ENCODE peak calls at places on chromosomes 3 and 15, in four cellular contexts. E is HepG2, D is K562, X is SK-N-SH. R is an unnamed sample.

GRCh38 chr3:70982700-70983140 is 600.8 kb downstream of the FOXP1 start:
- DNase-seq in E (no peak), D (no peak), X (no peak), R (peak; percentile 14)

GRCh38 chr3:2810723-2811122 is 299.5 kb downstream of the IL5RA start:
- DNase-seq in E (no peak), D (no peak), X (no peak), R (no peak)

GRCh38 chr15:76336254-76337046 is at the start of gene ISL2:
- DNase-seq in E (peak; percentile 95), D (peak; percentile 97), X (peak; percentile 99), R (peak; percentile 97)

GRCh38 chr3:151328298-151329036 is 882 bp downstream of the P2RY13 start:
- DNase-seq in E (no peak), D (no peak), X (no peak), R (no peak)

GRCh38 chr3:146165370-146165769 is 4.4 kb upstream of the PLOD2 start:
- DNase-seq in E (no peak), D (no peak), X (no peak), R (no peak)

GRCh38 chr3:143234521-143234920 is 115.0 kb downstream of the CHST2 start:
- DNase-seq in E (no peak), D (no peak), X (no peak), R (no peak)

GRCh38 chr3:132788299-132788698 is 66.1 kb upstream of the NPHP3 start:
- DNase-seq in E (no peak), D (no peak), X (no peak), R (no peak)

GRCh38 chr3:492586-493296 is 296.2 kb downstream of the CHL1 start:
- DNase-seq in E (no peak), D (no peak), X (no peak), R (no peak)

GRCh38 chr15:61309236-61310016 is 80.3 kb upstream of the RORA start:
- DNase-seq in E (no peak), D (no peak), X (no peak), R (no peak)

GRCh38 chr15:28861031-28861534 is 12.6 kb upstream of the GOLGA6L7 start:
- DNase-seq in E (no peak), D (no peak), X (no peak), R (no peak)

GRCh38 chr3:37668831-37669610 is 192.7 kb upstream of the CTDSPL start:
- DNase-seq in E (no peak), D (no peak), X (peak; percentile 73), R (no peak)

GRCh38 chr15:75302318-75302717 is 19.7 kb downstream of the GOLGA6D start:
- DNase-seq in E (no peak), D (no peak), X (no peak), R (no peak)

GRCh38 chr3:108100906-108101305 is 10.1 kb upstream of the CD47 start:
- DNase-seq in E (no peak), D (no peak), X (no peak), R (no peak)

GRCh38 chr3:45088543-45088942 is 57.6 kb downstream of the CDCP1 start:
- DNase-seq in E (no peak), D (no peak), X (no peak), R (no peak)

GRCh38 chr3:98765721-98766120 is 2.6 kb downstream of the ST3GAL6 start:
- DNase-seq in E (no peak), D (no peak), X (peak; percentile 33), R (no peak)

GRCh38 chr3:98764692-98765002 is 1.5 kb downstream of the ST3GAL6 start:
- DNase-seq in E (no peak), D (no peak), X (no peak), R (no peak)

GRCh38 chr3:98763814-98764691 is 913 bp downstream of the ST3GAL6 start:
- DNase-seq in E (no peak), D (no peak), X (no peak), R (no peak)

GRCh38 chr3:98761656-98762229 is 1.4 kb upstream of the ST3GAL6 start:
- DNase-seq in E (no peak), D (no peak), X (peak; percentile 25), R (no peak)

GRCh38 chr3:98763076-98763475 is at the start of gene ST3GAL6:
- DNase-seq in E (no peak), D (no peak), X (peak; percentile 40), R (no peak)
- TF ChIP-seq FOXJ3 in E (no peak), D (no peak), X (peak; percentile 22), R (no peak)

GRCh38 chr15:90062023-90062728 is 40.1 kb downstream of the IDH2 start:
- DNase-seq in E (no peak), D (peak; percentile 85), X (no peak), R (peak; percentile 81)
- TF ChIP-seq FOXJ3 in E (no peak), D (no peak), X (no peak), R (no peak)

GRCh38 chr3:157495846-157496245 is 7.4 kb downstream of the VEPH1 start:
- DNase-seq in E (no peak), D (no peak), X (no peak), R (no peak)

GRCh38 chr3:157493627-157494550 is 9.3 kb downstream of the VEPH1 start:
- DNase-seq in E (peak; percentile 28), D (peak; percentile 14), X (peak; percentile 12), R (no peak)

GRCh38 chr3:157491136-157491535 is 12.1 kb downstream of the VEPH1 start:
- DNase-seq in E (no peak), D (no peak), X (no peak), R (no peak)

GRCh38 chr3:157498374-157498773 is 4.8 kb downstream of the VEPH1 start:
- DNase-seq in E (no peak), D (no peak), X (no peak), R (no peak)

GRCh38 chr3:157494581-157495281 is 8.5 kb downstream of the VEPH1 start:
- DNase-seq in E (no peak), D (no peak), X (no peak), R (no peak)
- TF ChIP-seq FOXJ3 in E (no peak), D (no peak), X (no peak), R (no peak)

GRCh38 chr15:58440922-58441321 is 9.1 kb downstream of the LIPC start:
- DNase-seq in E (no peak), D (peak; percentile 58), X (no peak), R (peak; percentile 26)

GRCh38 chr15:58443291-58443690 is 11.5 kb downstream of the LIPC start:
- DNase-seq in E (no peak), D (no peak), X (no peak), R (no peak)

GRCh38 chr15:58440181-58440910 is 8.6 kb downstream of the LIPC start:
- DNase-seq in E (peak; percentile 71), D (no peak), X (no peak), R (no peak)

GRCh38 chr15:58442122-58442521 is 10.3 kb downstream of the LIPC start:
- DNase-seq in E (no peak), D (no peak), X (no peak), R (no peak)

GRCh38 chr15:58441376-58442070 is 9.7 kb downstream of the LIPC start:
- DNase-seq in E (no peak), D (no peak), X (no peak), R (no peak)
- TF ChIP-seq FOXJ3 in E (no peak), D (no peak), X (no peak), R (no peak)

GRCh38 chr3:111747490-111747889 is 111.6 kb upstream of the PHLDB2 start:
- DNase-seq in E (no peak), D (no peak), X (no peak), R (no peak)

GRCh38 chr3:111748132-111748531 is 110.9 kb upstream of the PHLDB2 start:
- DNase-seq in E (no peak), D (no peak), X (no peak), R (no peak)

GRCh38 chr3:111745786-111746185 is 113.3 kb upstream of the PHLDB2 start:
- DNase-seq in E (no peak), D (no peak), X (no peak), R (no peak)

GRCh38 chr3:111746772-111747171 is 112.3 kb upstream of the PHLDB2 start:
- DNase-seq in E (no peak), D (no peak), X (no peak), R (no peak)

GRCh38 chr3:111744611-111745010 is 114.5 kb upstream of the PHLDB2 start:
- DNase-seq in E (no peak), D (no peak), X (no peak), R (no peak)
- TF ChIP-seq FOXJ3 in E (no peak), D (no peak), X (no peak), R (no peak)

DNA sequence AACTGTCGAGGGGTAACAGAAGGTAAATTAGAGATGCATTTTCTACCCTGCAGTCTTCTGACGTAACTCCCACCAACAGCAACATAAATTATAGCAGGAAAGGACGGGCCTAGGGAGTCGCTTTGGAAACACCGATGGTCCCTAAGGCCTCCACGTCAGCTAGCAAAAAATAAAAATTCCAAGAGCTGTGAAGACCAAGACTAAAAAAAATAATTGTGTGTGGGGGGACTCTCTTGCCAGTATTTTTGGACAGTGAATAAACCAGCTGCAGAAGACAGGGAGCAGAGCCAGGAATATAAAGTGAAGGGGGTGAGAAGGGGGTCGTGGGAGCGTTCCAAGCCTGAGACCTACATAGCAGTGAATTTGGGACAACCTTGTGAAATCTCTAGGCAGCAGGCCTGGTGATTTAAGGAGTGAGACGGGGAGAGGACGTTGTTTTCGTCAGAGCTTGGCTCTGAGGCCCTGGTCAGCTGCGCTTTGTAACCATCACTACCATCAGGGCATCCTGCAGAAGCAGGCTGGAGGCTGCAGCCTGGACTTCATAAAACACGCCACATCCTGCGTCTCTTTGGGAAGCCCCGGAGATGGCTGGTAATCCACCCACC is 216.0 kb downstream of the ADAMTS17 start:
- DNase-seq in E (no peak), D (no peak), X (no peak), R (no peak)
- TF ChIP-seq FOXJ3 in E (no peak), D (no peak), X (no peak), R (no peak)

GRCh38 chr15:94175420-94175819 is 55.9 kb upstream of the MCTP2 start:
- DNase-seq in E (no peak), D (no peak), X (no peak), R (no peak)

GRCh38 chr15:94177112-94177511 is 54.2 kb upstream of the MCTP2 start:
- DNase-seq in E (no peak), D (no peak), X (peak; percentile 30), R (no peak)

GRCh38 chr15:94174399-94174802 is 57.0 kb upstream of the MCTP2 start:
- DNase-seq in E (no peak), D (no peak), X (no peak), R (no peak)
- TF ChIP-seq FOXJ3 in E (no peak), D (no peak), X (no peak), R (no peak)

DNA sequence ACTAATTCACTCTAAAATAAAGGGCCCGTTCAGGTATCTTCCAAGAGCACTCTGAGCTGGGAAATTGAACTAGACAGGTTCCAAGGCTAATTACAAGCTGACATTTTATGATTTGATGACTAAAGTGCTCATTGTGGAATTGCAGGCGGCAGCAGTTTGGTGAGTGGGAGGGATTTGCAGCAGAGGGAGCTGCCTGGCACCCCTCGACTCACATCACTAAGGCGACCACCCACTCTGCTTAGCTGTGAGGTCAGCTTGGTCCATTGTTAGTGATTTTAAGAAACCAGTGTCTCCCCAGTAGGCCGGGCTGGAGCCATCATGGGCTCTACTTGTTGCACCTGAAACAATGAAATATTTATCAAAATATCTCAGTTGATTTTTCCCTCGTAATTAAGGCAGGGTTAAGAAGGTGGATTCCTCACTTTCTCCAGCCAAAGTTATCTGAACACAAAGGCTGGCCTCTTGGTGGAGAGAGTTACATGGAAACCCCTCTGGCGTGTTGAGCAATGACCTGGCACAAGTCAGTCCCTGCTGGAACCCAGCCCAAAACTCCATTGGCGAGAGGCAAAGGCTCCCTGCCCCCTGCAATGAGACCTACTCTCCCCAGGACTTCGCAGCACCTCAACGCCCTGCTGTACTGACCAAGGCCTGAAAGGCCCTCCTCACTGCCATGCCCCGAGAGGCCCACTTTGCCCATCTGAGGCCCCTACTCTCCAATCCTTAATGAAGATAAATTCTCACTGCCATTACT is 65.0 kb upstream of the ATP2B2 start:
- DNase-seq in E (no peak), D (no peak), X (no peak), R (no peak)
- TF ChIP-seq FOXJ3 in E (no peak), D (no peak), X (no peak), R (no peak)

GRCh38 chr3:109685084-109686079 is 348.0 kb upstream of the DPPA4 start:
- DNase-seq in E (no peak), D (no peak), X (peak; percentile 4), R (no peak)
- TF ChIP-seq FOXJ3 in E (no peak), D (no peak), X (no peak), R (no peak)